ENCODE peak calls at places on chromosomes 2 and 18, in four cellular contexts. W is AG10803, H is stomach, U is A549. K is an unnamed sample.

GRCh38 chr2:60554649-60555065 is 1.2 kb upstream of the BCL11A start:
- DNase-seq in W (no peak), H (no peak), U (no peak), K (no peak)

GRCh38 chr2:162989507-162989906 is 150.9 kb upstream of the KCNH7 start:
- DNase-seq in W (no peak), H (no peak), U (peak), K (no peak)

GRCh38 chr2:20110876-20111275 is 59.4 kb upstream of the LAPTM4A start:
- DNase-seq in W (no peak), H (no peak), U (no peak), K (no peak)

GRCh38 chr18:9449580-9449979 is 25.7 kb upstream of the RALBP1 start:
- DNase-seq in W (peak), H (no peak), U (no peak), K (no peak)

GRCh38 chr2:136135924-136136906 is 18.3 kb upstream of the CXCR4 start:
- DNase-seq in W (no peak), H (peak), U (no peak), K (no peak)

GRCh38 chr2:223837290-223838061 is at the start of gene AP1S3:
- DNase-seq in W (peak), H (peak), U (peak), K (peak)

GRCh38 chr2:217838409-217838831 is 164.4 kb downstream of the TNS1 start:
- DNase-seq in W (no peak), H (no peak), U (no peak), K (no peak)

GRCh38 chr2:94872676-94873361 is 1.6 kb downstream of the TEKT4 start:
- DNase-seq in W (no peak), H (no peak), U (no peak), K (no peak)

GRCh38 chr2:133192028-133192427 is 376.2 kb downstream of the NCKAP5 start:
- DNase-seq in W (no peak), H (no peak), U (no peak), K (no peak)

GRCh38 chr2:28980368-28981015 is 606 bp upstream of the TOGARAM2 start:
- DNase-seq in W (no peak), H (no peak), U (no peak), K (no peak)

GRCh38 chr2:157849591-157849990 is 26.5 kb downstream of the ACVR1 start:
- DNase-seq in W (no peak), H (peak), U (peak), K (no peak)

GRCh38 chr18:6729247-6730091 is at the start of gene ARHGAP28:
- DNase-seq in W (peak), H (peak), U (peak), K (peak)

GRCh38 chr2:164739966-164740365 is 101.7 kb downstream of the COBLL1 start:
- DNase-seq in W (peak), H (no peak), U (no peak), K (peak)

GRCh38 chr2:65626831-65627230 is 194.4 kb upstream of the SPRED2 start:
- DNase-seq in W (no peak), H (no peak), U (no peak), K (peak)

GRCh38 chr2:101770672-101771071 is 73.2 kb downstream of the MAP4K4 start:
- DNase-seq in W (peak), H (no peak), U (peak), K (peak)

GRCh38 chr2:85935746-85936208 is 47.0 kb upstream of the ST3GAL5 start:
- DNase-seq in W (peak), H (no peak), U (peak), K (peak)

GRCh38 chr2:170146784-170147183 is 31.2 kb upstream of the MYO3B start:
- DNase-seq in W (no peak), H (no peak), U (no peak), K (no peak)

GRCh38 chr18:3059272-3059671 is 46.3 kb upstream of the LPIN2 start:
- DNase-seq in W (no peak), H (no peak), U (no peak), K (no peak)

GRCh38 chr2:32357545-32358482 is 991 bp downstream of the BIRC6 start:
- DNase-seq in W (peak), H (peak), U (peak), K (peak)

GRCh38 chr2:101232770-101233169 is 19.9 kb upstream of the CNOT11 start:
- DNase-seq in W (no peak), H (no peak), U (no peak), K (no peak)

GRCh38 chr18:79742076-79742475 is 55.7 kb upstream of the KCNG2 start:
- DNase-seq in W (no peak), H (no peak), U (no peak), K (no peak)

GRCh38 chr2:128317186-128317897 is 1.3 kb downstream of the HS6ST1 start:
- DNase-seq in W (no peak), H (peak), U (no peak), K (no peak)

GRCh38 chr2:25558262-25558661 is 115.1 kb downstream of the DTNB start:
- DNase-seq in W (peak), H (no peak), U (no peak), K (peak)

GRCh38 chr2:74081030-74081429 is 66.7 kb downstream of the BOLA3 start:
- DNase-seq in W (peak), H (no peak), U (no peak), K (no peak)

GRCh38 chr2:58620127-58620526 is 379.0 kb upstream of the FANCL start:
- DNase-seq in W (no peak), H (no peak), U (no peak), K (no peak)

GRCh38 chr2:91748869-91749268 is 3057.4 kb downstream of the RPIA start:
- DNase-seq in W (no peak), H (no peak), U (no peak), K (no peak)

GRCh38 chr18:13932285-13933025 is 17.1 kb upstream of the MC2R start:
- DNase-seq in W (no peak), H (no peak), U (no peak), K (no peak)

GRCh38 chr2:223697921-223698645 is 95.9 kb upstream of the SCG2 start:
- DNase-seq in W (no peak), H (no peak), U (peak), K (no peak)

GRCh38 chr2:240933048-240933965 is 27.2 kb downstream of the CROCC2 start:
- DNase-seq in W (no peak), H (peak), U (no peak), K (no peak)

GRCh38 chr2:120613742-120614481 is 121.8 kb upstream of the GLI2 start:
- DNase-seq in W (peak), H (no peak), U (no peak), K (peak)

GRCh38 chr2:127193948-127194267 is 26.2 kb downstream of the CYP27C1 start:
- DNase-seq in W (peak), H (no peak), U (no peak), K (peak)

GRCh38 chr2:24111407-24111861 is 11.7 kb downstream of the PFN4 start:
- DNase-seq in W (peak), H (no peak), U (peak), K (no peak)

GRCh38 chr2:49286045-49286444 is 131.7 kb upstream of the FSHR start:
- DNase-seq in W (no peak), H (no peak), U (no peak), K (no peak)

GRCh38 chr2:62248226-62248625 is 52.3 kb downstream of the B3GNT2 start:
- DNase-seq in W (no peak), H (no peak), U (no peak), K (no peak)

GRCh38 chr2:96923810-96924774 is 54.2 kb upstream of the SEMA4C start:
- DNase-seq in W (no peak), H (no peak), U (no peak), K (no peak)

GRCh38 chr2:224982226-224982625 is 60.0 kb downstream of the DOCK10 start:
- DNase-seq in W (peak), H (no peak), U (no peak), K (peak)

GRCh38 chr2:152558174-152559091 is 158.8 kb downstream of the PRPF40A start:
- DNase-seq in W (peak), H (no peak), U (no peak), K (peak)

GRCh38 chr2:32856891-32857290 is 89.9 kb upstream of the LTBP1 start:
- DNase-seq in W (no peak), H (no peak), U (no peak), K (no peak)

GRCh38 chr2:177622516-177622915 is 229.9 kb downstream of the AGPS start:
- DNase-seq in W (no peak), H (no peak), U (no peak), K (no peak)
- TF ChIP-seq CTCF in W (no peak), H (no peak), U (no peak), K (no peak)

DNA sequence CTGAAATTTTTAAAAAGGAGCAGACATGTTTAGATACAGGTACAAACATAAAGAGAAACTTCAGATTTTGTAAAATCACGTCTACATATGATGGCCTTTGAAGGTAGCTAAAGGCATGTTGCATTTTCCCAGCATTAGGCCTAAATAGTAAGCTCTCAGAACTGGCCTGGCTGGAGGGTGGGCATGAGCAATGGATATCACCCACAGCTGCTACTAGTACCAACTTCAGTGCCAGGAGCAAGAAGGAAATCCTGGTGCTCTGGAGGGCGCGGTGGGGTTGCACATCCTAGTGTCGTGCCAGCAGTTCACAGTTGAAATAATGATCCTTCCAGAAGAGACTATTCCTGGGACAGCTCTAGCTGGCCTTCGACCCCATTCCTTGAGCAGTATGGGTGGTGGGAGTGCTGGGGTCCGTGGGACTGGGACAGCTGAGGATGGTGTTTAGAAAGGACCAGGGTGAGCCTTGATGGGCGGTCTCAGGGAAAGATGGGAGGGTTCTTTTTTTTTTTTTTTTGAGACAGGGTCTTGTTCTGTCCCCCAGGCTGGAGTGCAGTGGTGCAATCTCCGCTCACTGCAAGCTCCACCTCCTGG is 4.9 kb downstream of the DES start:
- DNase-seq in W (no peak), H (no peak), U (no peak), K (no peak)
- H3K4me3 ChIP-seq in W (no peak), H (peak), U (no peak), K (no peak)

DNA sequence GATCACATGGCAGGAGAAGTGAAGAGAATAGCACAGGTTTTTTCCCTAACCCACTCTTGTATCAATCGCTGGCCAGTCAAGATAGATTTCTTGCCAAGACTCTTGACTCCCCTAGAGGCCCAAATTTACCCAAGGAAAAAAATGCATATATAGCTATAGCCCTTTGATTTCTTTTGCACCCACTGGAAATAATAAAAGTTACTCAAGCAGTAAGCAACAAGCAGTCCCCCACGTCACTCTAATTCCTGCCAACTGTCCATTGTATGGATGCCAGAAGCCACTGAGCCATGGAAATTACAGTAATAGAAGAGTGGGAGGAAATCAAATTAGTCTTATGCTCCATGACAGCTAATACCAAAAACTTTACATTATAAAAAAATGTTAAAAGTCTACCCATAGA is 125.3 kb upstream of the SLC39A10 start:
- DNase-seq in W (peak), H (no peak), U (no peak), K (peak)
- TF ChIP-seq CTCF in W (no peak), H (no peak), U (no peak), K (no peak)

DNA sequence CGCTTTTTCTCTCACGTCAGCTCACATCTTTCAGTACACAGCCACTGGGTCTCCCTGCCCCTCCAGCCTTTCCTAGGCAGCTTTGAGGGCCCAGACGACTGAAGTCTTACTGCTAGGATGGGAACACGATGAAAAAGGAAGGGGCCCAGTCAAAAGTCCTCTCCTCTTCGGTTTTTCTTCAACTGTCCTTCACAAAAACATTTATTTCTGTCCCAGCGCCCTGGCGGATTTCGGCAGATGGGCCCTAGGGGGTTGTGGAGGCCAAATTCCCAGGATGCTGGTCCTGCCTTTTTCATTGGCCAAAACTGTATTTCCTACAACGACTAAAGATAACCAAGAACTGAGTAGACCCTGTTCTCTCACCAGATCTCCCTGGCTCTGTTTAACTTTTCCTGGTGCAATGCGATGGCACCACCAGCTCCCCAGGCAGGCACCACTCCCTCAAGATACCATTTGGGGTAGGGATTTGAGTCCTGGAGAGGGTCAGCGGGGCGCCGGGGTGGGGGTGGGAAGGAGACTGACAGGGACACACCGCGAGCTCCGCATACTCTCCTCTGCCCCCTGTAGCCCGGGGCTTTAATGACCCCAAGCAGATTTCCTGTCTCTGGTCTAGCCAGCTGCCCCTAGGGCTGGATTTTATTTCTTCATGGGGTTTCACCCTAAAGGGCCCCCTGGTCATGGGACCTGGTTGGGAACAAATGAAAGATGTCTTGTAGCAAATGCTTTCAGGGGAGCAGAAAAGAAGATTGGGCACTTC is 7.4 kb downstream of the SIX2 start:
- DNase-seq in W (no peak), H (no peak), U (no peak), K (no peak)
- H3K4me3 ChIP-seq in W (peak), H (peak), U (no peak), K (peak)

GRCh38 chr2:26720322-26721166 is 28.0 kb downstream of the KCNK3 start:
- DNase-seq in W (peak), H (peak), U (peak), K (peak)

GRCh38 chr2:26716769-26717168 is 24.2 kb downstream of the KCNK3 start:
- DNase-seq in W (no peak), H (no peak), U (no peak), K (no peak)

GRCh38 chr2:26721267-26722032 is 28.9 kb downstream of the KCNK3 start:
- DNase-seq in W (no peak), H (peak), U (peak), K (no peak)

GRCh38 chr2:26717362-26717761 is 24.8 kb downstream of the KCNK3 start:
- DNase-seq in W (no peak), H (no peak), U (no peak), K (no peak)

GRCh38 chr2:26718949-26719686 is 26.6 kb downstream of the KCNK3 start:
- DNase-seq in W (no peak), H (no peak), U (no peak), K (no peak)
- TF ChIP-seq CTCF in W (no peak), H (no peak), U (no peak), K (no peak)

DNA sequence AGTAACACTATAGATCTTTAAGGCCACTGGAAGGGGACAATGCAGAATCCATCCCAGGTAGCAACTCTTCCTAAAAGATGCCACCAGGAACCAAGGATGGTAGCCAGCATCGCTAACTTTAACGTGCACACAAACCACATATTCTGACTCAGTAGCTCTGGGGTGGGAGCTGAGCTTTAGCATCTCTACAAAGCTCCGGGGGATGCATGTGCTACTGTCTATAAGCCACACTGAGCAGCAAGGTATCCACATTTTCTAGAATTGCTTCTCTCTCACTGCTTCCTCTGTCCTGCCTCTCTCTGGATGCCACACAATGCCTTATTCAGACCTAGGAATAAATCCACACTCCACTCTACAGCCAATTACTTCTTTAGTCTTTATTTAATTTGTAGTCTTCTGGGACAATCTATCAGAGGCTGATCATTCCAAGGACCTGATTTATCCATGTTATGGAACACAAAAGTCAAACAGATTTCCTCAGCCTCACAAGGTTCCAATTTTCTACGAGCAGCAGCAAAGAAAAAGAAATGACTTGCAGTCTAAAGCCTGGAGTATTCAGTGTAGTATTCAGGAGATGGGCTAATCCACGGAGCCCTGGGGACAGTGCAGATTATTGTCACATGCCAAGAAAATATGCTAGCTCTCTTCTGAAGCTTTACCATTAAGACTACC is 4.4 kb downstream of the BCL2 start:
- DNase-seq in W (no peak), H (no peak), U (no peak), K (no peak)
- H3K4me3 ChIP-seq in W (no peak), H (no peak), U (no peak), K (no peak)

DNA sequence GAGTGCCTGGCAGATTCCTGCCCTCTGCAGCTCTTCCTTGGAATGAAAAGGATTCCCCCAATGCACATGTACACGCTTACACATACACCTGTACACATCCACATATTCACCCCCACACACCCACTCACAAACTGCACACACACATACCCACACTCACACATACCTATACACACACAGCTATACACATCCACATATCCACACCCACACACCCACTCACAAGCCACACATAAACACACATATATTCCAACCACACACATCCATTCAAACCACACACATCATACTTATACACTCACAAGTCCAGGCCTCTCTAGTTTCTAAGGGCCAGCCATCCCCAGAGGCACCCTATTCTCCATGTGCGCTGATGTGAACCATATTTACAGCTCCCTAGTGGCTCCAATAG is 9.5 kb downstream of the CYRIA start:
- DNase-seq in W (no peak), H (no peak), U (no peak), K (no peak)
- TF ChIP-seq CTCF in W (no peak), H (no peak), U (no peak), K (no peak)

DNA sequence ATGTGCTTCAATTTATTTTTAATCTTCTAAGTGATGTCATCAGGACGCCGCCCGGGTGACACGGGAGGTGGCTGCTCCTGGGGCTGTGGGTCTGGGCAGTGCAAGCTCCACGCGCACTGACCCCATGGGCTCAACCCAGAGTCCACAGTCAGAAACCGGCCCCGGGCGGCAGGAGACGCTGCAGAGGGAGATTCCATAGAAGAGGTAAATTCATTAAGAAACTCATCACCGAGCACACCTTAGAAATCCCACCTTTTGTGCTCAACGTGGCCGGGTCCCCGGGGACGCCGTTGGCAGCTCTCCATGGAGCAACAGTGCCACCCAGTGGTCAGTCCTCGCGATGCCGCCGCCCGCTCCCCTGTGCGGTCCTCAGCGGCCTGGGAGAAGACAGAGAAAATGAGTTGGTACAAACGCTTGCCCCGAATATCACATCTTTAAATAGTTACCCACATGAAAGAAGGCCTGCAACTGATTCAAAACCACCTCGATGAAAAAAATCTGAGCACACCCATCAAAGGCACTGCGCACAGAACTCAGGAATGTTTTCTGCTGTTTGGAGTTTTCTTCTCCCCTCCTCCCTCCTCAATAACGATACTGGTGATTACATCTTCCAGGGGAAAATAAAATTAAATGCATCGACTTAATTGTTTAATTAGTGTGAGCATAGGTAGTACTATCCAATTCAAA is 92.6 kb downstream of the CMPK2 start:
- DNase-seq in W (peak), H (peak), U (peak), K (peak)
- H3K4me3 ChIP-seq in W (no peak), H (peak), U (no peak), K (no peak)

GRCh38 chr2:220296174-220296573 is 668.7 kb downstream of the SLC4A3 start:
- DNase-seq in W (no peak), H (no peak), U (no peak), K (no peak)
- TF ChIP-seq CTCF in W (peak), H (no peak), U (no peak), K (no peak)